ENCODE peak calls at places on chromosomes 1 and 21, in six cellular contexts. Y, O, F, X, V and D are unnamed samples.
A peak's percentile ranks its signal among the peaks of the same experiment; 100 is the strongest.

GRCh38 chr1:83515566-83516169 is 483.3 kb downstream of the TTLL7 start:
- DNase-seq in Y (no peak), V (no peak), O (no peak), X (no peak), F (no peak), D (no peak)

GRCh38 chr1:12568009-12568767 is 49.8 kb downstream of the DHRS3 start:
- DNase-seq in Y (no peak), O (no peak), X (no peak), F (no peak), V (no peak), D (no peak)

GRCh38 chr1:35570589-35571137 is 2.5 kb upstream of the TFAP2E start:
- DNase-seq in X (no peak), O (no peak), F (no peak), V (no peak), Y (no peak), D (no peak)

GRCh38 chr1:155086182-155086741 is 7.6 kb downstream of the EFNA3 start:
- DNase-seq in O (peak; percentile 84), X (no peak), V (peak; percentile 78), F (peak; percentile 83), Y (peak; percentile 69), D (no peak)

GRCh38 chr1:43302721-43303476 is 2.1 kb downstream of the TIE1 start:
- DNase-seq in X (no peak), F (no peak), V (no peak), Y (no peak), O (no peak), D (no peak)

GRCh38 chr1:153608742-153609584 is 4.0 kb downstream of the S100A16 start:
- DNase-seq in Y (peak; percentile 68), F (peak; percentile 79), X (no peak), O (no peak), V (peak; percentile 97), D (peak; percentile 86)

GRCh38 chr1:67020304-67020703 is 33.6 kb downstream of the SLC35D1 start:
- DNase-seq in V (no peak), O (no peak), X (no peak), Y (no peak), F (no peak), D (no peak)

GRCh38 chr1:57576750-57577149 is 152.9 kb upstream of the DAB1 start:
- DNase-seq in F (no peak), O (no peak), Y (peak; percentile 11), X (no peak), V (no peak), D (no peak)

GRCh38 chr1:41811978-41812852 is 106.5 kb downstream of the HIVEP3 start:
- DNase-seq in Y (peak; percentile 69), V (peak; percentile 65), F (no peak), O (peak; percentile 52), X (no peak), D (no peak)

GRCh38 chr1:116377564-116378529 is 4.8 kb downstream of the ATP1A1 start:
- DNase-seq in F (peak; percentile 64), O (peak; percentile 68), X (no peak), Y (peak; percentile 65), V (peak; percentile 66), D (peak; percentile 77)

GRCh38 chr1:76302711-76303347 is 228.3 kb downstream of the ST6GALNAC3 start:
- DNase-seq in F (no peak), X (no peak), V (no peak), Y (no peak), O (no peak), D (no peak)

GRCh38 chr1:234676103-234676594 is 66.2 kb upstream of the IRF2BP2 start:
- DNase-seq in F (peak; percentile 82), O (peak; percentile 56), Y (peak; percentile 83), X (peak; percentile 91), V (peak; percentile 45), D (no peak)

GRCh38 chr1:61226791-61227567 is 144.6 kb downstream of the NFIA start:
- DNase-seq in Y (peak; percentile 42), V (no peak), O (no peak), X (no peak), F (no peak), D (no peak)

GRCh38 chr1:39754026-39754569 is 15.4 kb downstream of the PPIE start:
- DNase-seq in O (no peak), X (no peak), Y (no peak), V (no peak), F (no peak), D (no peak)

GRCh38 chr1:81812712-81813111 is 12.0 kb downstream of the ADGRL2 start:
- DNase-seq in Y (no peak), V (no peak), F (no peak), X (no peak), O (no peak), D (no peak)

GRCh38 chr1:224641030-224641429 is 24.9 kb downstream of the CNIH3 start:
- DNase-seq in X (no peak), Y (peak; percentile 35), V (peak; percentile 31), O (no peak), F (no peak), D (no peak)

GRCh38 chr1:26391450-26391849 is 18.9 kb upstream of the ZNF683 start:
- DNase-seq in V (peak; percentile 86), Y (no peak), F (no peak), X (no peak), O (peak; percentile 53), D (no peak)

GRCh38 chr1:179369751-179370341 is 4.1 kb downstream of the AXDND1 start:
- DNase-seq in Y (peak; percentile 49), V (peak; percentile 70), X (no peak), F (no peak), O (peak; percentile 34), D (no peak)

GRCh38 chr1:156489166-156489934 is 11.2 kb downstream of the MEF2D start:
- DNase-seq in V (no peak), F (peak; percentile 56), Y (peak; percentile 54), O (peak; percentile 77), X (no peak), D (no peak)

GRCh38 chr1:204335085-204335484 is 24.6 kb downstream of the PLEKHA6 start:
- DNase-seq in X (no peak), O (no peak), Y (no peak), V (no peak), F (no peak), D (no peak)

GRCh38 chr21:14551741-14552140 is 5.6 kb upstream of the SAMSN1 start:
- DNase-seq in X (no peak), V (no peak), O (no peak), F (no peak), Y (no peak), D (no peak)

GRCh38 chr1:206133751-206134371 is 16.7 kb upstream of the AVPR1B start:
- DNase-seq in Y (no peak), F (no peak), O (no peak), V (no peak), X (no peak), D (no peak)

GRCh38 chr1:207579436-207579799 is 65.5 kb upstream of the CR1L start:
- DNase-seq in F (no peak), V (peak; percentile 45), Y (peak; percentile 58), X (no peak), O (peak; percentile 34), D (no peak)
- H3K27ac ChIP-seq in F (no peak overlapping the region), V (no peak overlapping the region), Y (no peak overlapping the region), X (no peak overlapping the region), O (no peak overlapping the region), D (no peak overlapping the region)

DNA sequence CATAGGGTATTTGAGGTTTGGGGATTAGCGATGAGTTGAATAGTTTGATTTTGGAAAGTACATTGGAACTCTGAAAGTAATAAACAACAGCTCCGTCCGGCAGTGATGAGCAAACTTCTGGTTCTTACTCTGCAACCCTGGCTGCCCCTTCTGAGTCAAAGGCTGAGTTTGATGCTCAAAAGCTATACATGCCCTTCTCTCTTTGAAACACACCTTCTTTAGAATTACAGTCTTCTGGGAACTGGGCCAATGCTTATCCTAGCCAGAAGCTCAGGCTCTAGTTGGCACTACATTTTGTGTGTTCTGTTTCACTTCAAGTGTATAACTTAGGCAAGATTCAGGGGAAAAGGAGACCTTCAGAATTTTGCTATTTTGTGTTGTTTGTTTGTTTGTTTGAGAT is 9.3 kb downstream of the AHCYL1 start:
- DNase-seq in F (no peak), V (no peak), O (no peak), X (no peak), Y (no peak), D (no peak)
- H3K27ac ChIP-seq in F (no peak overlapping the region), V (peak overlapping the region; percentile 49), O (no peak overlapping the region), X (peak overlapping the region; percentile 74), Y (peak overlapping the region; percentile 20), D (no peak overlapping the region)

GRCh38 chr1:51750729-51751128 is 127.8 kb downstream of the NRDC start:
- DNase-seq in X (no peak), F (no peak), O (no peak), V (no peak), Y (no peak), D (no peak)
- H3K27ac ChIP-seq in X (no peak overlapping the region), F (no peak overlapping the region), O (no peak overlapping the region), V (no peak overlapping the region), Y (no peak overlapping the region), D (peak overlapping the region; percentile 36)

DNA sequence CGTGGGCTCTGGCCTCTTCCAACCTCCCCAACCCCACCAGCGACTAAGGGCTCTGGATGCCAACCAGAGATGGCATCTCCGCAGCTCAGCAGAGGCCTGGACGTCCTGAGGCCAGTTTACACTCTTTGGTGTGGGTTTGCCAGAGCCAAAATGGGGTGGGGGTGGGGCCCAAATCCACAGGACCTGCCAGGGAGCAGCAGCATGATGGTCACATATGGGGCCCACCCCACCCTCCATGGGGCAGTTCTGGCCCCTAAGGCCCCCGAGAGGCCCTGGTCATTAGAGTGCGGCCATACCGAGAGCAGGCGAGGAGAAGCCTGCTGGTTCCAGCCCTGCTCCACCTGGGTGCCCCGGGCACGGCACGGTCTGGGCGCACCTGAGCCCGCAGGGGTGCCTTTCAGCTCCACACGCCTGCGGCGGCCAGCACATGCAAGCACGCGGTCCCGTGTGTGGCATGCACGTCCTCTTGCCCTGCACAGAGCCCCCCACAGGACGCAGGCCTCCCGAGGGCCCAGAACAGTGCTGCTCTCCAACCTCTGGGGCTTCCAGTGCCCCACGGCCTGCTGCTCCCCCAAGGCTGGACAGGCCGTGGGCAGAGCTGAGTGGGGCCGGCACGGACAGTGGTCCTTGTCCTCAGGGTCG is 4.8 kb downstream of the C1QTNF12 start:
- DNase-seq in X (no peak), Y (no peak), V (no peak), F (no peak), O (no peak), D (no peak)
- H3K27ac ChIP-seq in X (no peak overlapping the region), Y (no peak overlapping the region), V (no peak overlapping the region), F (no peak overlapping the region), O (no peak overlapping the region), D (no peak overlapping the region)